ENCODE peak calls at places on chromosome 16, in four cellular contexts. One of them, this sample, is unnamed.

GRCh38 chr16:49750341-49751011 is 105.4 kb downstream of the ZNF423 start:
- DNase-seq in esophagus muscularis mucosa: no peak
- DNase-seq in vagina: no peak
- DNase-seq in upper lobe of left lung: no peak
- DNase-seq in this sample: no peak

GRCh38 chr16:24504467-24505345 is 34.7 kb upstream of the RBBP6 start:
- DNase-seq in esophagus muscularis mucosa: no peak
- DNase-seq in vagina: no peak
- DNase-seq in upper lobe of left lung: peak; percentile 33
- DNase-seq in this sample: peak; percentile 66

GRCh38 chr16:28210979-28211505 is 723 bp downstream of the XPO6 start:
- DNase-seq in esophagus muscularis mucosa: no peak
- DNase-seq in vagina: no peak
- DNase-seq in upper lobe of left lung: peak; percentile 78
- DNase-seq in this sample: peak; percentile 81

GRCh38 chr16:27177031-27177774 is 26.1 kb upstream of the KDM8 start:
- DNase-seq in esophagus muscularis mucosa: no peak
- DNase-seq in vagina: no peak
- DNase-seq in upper lobe of left lung: no peak
- DNase-seq in this sample: no peak

GRCh38 chr16:1494129-1494640 is 1.0 kb downstream of the TELO2 start:
- DNase-seq in esophagus muscularis mucosa: no peak
- DNase-seq in vagina: no peak
- DNase-seq in upper lobe of left lung: peak; percentile 44
- DNase-seq in this sample: peak; percentile 81

GRCh38 chr16:18958621-18959578 is 24.8 kb upstream of the TMC7 start:
- DNase-seq in esophagus muscularis mucosa: no peak
- DNase-seq in vagina: no peak
- DNase-seq in upper lobe of left lung: no peak
- DNase-seq in this sample: no peak

GRCh38 chr16:69748694-69749345 is 5.9 kb downstream of the NOB1 start:
- DNase-seq in esophagus muscularis mucosa: no peak
- DNase-seq in vagina: no peak
- DNase-seq in upper lobe of left lung: no peak
- DNase-seq in this sample: no peak

GRCh38 chr16:21663889-21664647 is at the start of gene OTOA:
- DNase-seq in esophagus muscularis mucosa: no peak
- DNase-seq in vagina: no peak
- DNase-seq in upper lobe of left lung: no peak
- DNase-seq in this sample: no peak

GRCh38 chr16:31277659-31278260 is 18.0 kb downstream of the ITGAM start:
- DNase-seq in esophagus muscularis mucosa: no peak
- DNase-seq in vagina: no peak
- DNase-seq in upper lobe of left lung: no peak
- DNase-seq in this sample: no peak

GRCh38 chr16:50139580-50139979 is 13.5 kb upstream of the TENT4B start:
- DNase-seq in esophagus muscularis mucosa: no peak
- DNase-seq in vagina: no peak
- DNase-seq in upper lobe of left lung: no peak
- DNase-seq in this sample: no peak

GRCh38 chr16:53372942-53373871 is 61.1 kb upstream of the RBL2 start:
- DNase-seq in esophagus muscularis mucosa: no peak
- DNase-seq in vagina: no peak
- DNase-seq in upper lobe of left lung: peak; percentile 83
- DNase-seq in this sample: no peak

GRCh38 chr16:2835638-2836493 is 5.8 kb downstream of the ZG16B start:
- DNase-seq in esophagus muscularis mucosa: no peak
- DNase-seq in vagina: no peak
- DNase-seq in upper lobe of left lung: peak; percentile 77
- DNase-seq in this sample: no peak

GRCh38 chr16:58195771-58196170 is 2.1 kb downstream of the CSNK2A2 start:
- DNase-seq in esophagus muscularis mucosa: no peak
- DNase-seq in vagina: no peak
- DNase-seq in upper lobe of left lung: no peak
- DNase-seq in this sample: no peak

GRCh38 chr16:87463722-87464690 is 28.8 kb downstream of the ZCCHC14 start:
- DNase-seq in esophagus muscularis mucosa: no peak
- DNase-seq in vagina: no peak
- DNase-seq in upper lobe of left lung: peak; percentile 70
- DNase-seq in this sample: no peak

GRCh38 chr16:2282866-2283555 is 15.1 kb upstream of the RNPS1 start:
- DNase-seq in esophagus muscularis mucosa: no peak
- DNase-seq in vagina: no peak
- DNase-seq in upper lobe of left lung: no peak
- DNase-seq in this sample: no peak

GRCh38 chr16:84302111-84302954 is 7.7 kb downstream of the WFDC1 start:
- DNase-seq in esophagus muscularis mucosa: no peak
- DNase-seq in vagina: no peak
- DNase-seq in upper lobe of left lung: no peak
- DNase-seq in this sample: no peak

GRCh38 chr16:23824909-23825308 is 10.9 kb upstream of the PRKCB start:
- DNase-seq in esophagus muscularis mucosa: no peak
- DNase-seq in vagina: no peak
- DNase-seq in upper lobe of left lung: no peak
- DNase-seq in this sample: no peak

GRCh38 chr16:13171313-13171712 is 269.9 kb downstream of the SHISA9 start:
- DNase-seq in esophagus muscularis mucosa: no peak
- DNase-seq in vagina: no peak
- DNase-seq in upper lobe of left lung: no peak
- DNase-seq in this sample: no peak
- H3K36me3 ChIP-seq in esophagus muscularis mucosa: no peaks in the 10 kb centered on the region
- H3K36me3 ChIP-seq in vagina: no peaks in the 10 kb centered on the region
- H3K36me3 ChIP-seq in upper lobe of left lung: no peaks in the 10 kb centered on the region
- H3K36me3 ChIP-seq in this sample: no peaks in the 10 kb centered on the region

GRCh38 chr16:47158991-47159390 is 15.2 kb upstream of the NETO2 start:
- DNase-seq in esophagus muscularis mucosa: no peak
- DNase-seq in vagina: no peak
- DNase-seq in upper lobe of left lung: no peak
- DNase-seq in this sample: no peak
- TF ChIP-seq POLR2AphosphoS5 in esophagus muscularis mucosa: no peak
- TF ChIP-seq POLR2AphosphoS5 in vagina: no peak
- TF ChIP-seq POLR2AphosphoS5 in upper lobe of left lung: no peak
- TF ChIP-seq POLR2AphosphoS5 in this sample: no peak

DNA sequence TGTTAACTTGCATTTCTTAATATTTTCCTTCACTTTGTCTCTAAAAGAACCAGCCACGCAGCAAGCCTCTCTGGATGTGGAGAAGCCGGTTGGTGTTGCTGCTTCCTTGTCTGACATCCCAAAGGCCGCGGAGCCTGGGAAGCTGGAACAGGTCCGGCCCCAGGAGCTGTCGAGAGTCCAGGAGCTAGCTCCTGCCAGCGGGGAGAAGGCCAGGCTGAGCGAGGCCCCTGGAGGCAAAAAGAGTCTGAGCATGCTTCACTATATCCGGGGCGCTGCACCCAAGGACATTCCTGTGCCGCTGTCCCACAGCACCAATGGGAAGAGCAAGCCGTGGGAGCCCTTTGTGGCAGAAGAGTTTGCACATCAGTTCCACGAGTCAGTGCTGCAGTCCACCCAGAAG is 22.8 kb downstream of the GINS2 start:
- DNase-seq in esophagus muscularis mucosa: no peak
- DNase-seq in vagina: no peak
- DNase-seq in upper lobe of left lung: no peak
- DNase-seq in this sample: peak; percentile 61
- H3K36me3 ChIP-seq in esophagus muscularis mucosa: peaks cover 100% of the 10 kb centered on the region
- H3K36me3 ChIP-seq in vagina: peaks cover 88% of the 10 kb centered on the region
- H3K36me3 ChIP-seq in upper lobe of left lung: peaks cover 100% of the 10 kb centered on the region
- H3K36me3 ChIP-seq in this sample: peaks cover 62% of the 10 kb centered on the region

GRCh38 chr16:81365731-81366130 is 51.0 kb downstream of the GAN start:
- DNase-seq in esophagus muscularis mucosa: no peak
- DNase-seq in vagina: no peak
- DNase-seq in upper lobe of left lung: no peak
- DNase-seq in this sample: no peak
- TF ChIP-seq POLR2AphosphoS5 in esophagus muscularis mucosa: no peak
- TF ChIP-seq POLR2AphosphoS5 in vagina: no peak
- TF ChIP-seq POLR2AphosphoS5 in upper lobe of left lung: no peak
- TF ChIP-seq POLR2AphosphoS5 in this sample: no peak

GRCh38 chr16:65681406-65681805 is 559.5 kb upstream of the CDH11 start:
- DNase-seq in esophagus muscularis mucosa: no peak
- DNase-seq in vagina: no peak
- DNase-seq in upper lobe of left lung: no peak
- DNase-seq in this sample: no peak

GRCh38 chr16:65689726-65690125 is 567.9 kb upstream of the CDH11 start:
- DNase-seq in esophagus muscularis mucosa: no peak
- DNase-seq in vagina: no peak
- DNase-seq in upper lobe of left lung: no peak
- DNase-seq in this sample: no peak

GRCh38 chr16:65679785-65680184 is 557.9 kb upstream of the CDH11 start:
- DNase-seq in esophagus muscularis mucosa: no peak
- DNase-seq in vagina: no peak
- DNase-seq in upper lobe of left lung: no peak
- DNase-seq in this sample: no peak

GRCh38 chr16:65684230-65684629 is 562.4 kb upstream of the CDH11 start:
- DNase-seq in esophagus muscularis mucosa: no peak
- DNase-seq in vagina: no peak
- DNase-seq in upper lobe of left lung: no peak
- DNase-seq in this sample: no peak
- H3K36me3 ChIP-seq in esophagus muscularis mucosa: no peaks in the 10 kb centered on the region
- H3K36me3 ChIP-seq in vagina: no peaks in the 10 kb centered on the region
- H3K36me3 ChIP-seq in upper lobe of left lung: no peaks in the 10 kb centered on the region
- H3K36me3 ChIP-seq in this sample: no peaks in the 10 kb centered on the region

DNA sequence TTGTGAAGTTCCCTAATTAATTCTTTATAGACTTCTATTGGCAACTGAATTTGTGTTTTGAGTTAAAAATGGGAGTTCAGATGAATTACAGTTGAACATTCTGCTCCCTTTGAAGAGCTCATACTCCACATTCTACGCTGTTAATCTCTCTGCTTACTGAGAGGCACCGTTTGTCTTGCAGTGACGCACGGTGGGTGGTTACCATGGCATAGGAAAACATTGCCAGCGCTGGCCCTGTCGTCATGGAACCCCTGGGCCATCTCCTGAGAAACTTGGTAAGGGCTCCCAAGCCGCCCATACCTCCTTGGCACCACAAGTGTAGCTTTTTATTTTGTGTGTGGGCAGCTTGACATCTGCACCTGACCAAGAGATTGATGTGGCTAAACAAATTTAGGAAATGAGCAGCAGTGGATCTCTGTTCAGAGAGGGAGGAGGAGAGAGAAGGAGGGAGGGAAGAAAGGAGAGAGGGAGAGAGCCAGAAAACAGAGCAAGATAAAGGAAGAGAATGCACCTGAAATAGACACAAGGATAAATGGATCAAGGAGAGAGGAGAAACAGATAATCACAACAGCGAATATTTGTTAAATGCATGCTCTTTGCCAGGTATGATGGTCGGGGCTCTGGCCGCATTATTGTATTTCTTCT is 398.5 kb downstream of the HAPSTR1 start:
- DNase-seq in esophagus muscularis mucosa: no peak
- DNase-seq in vagina: no peak
- DNase-seq in upper lobe of left lung: no peak
- DNase-seq in this sample: peak; percentile 93
- TF ChIP-seq POLR2AphosphoS5 in esophagus muscularis mucosa: peak; percentile 70
- TF ChIP-seq POLR2AphosphoS5 in vagina: no peak
- TF ChIP-seq POLR2AphosphoS5 in upper lobe of left lung: no peak
- TF ChIP-seq POLR2AphosphoS5 in this sample: peak; percentile 74

GRCh38 chr16:13928644-13929043 is 8.7 kb downstream of the ERCC4 start:
- DNase-seq in esophagus muscularis mucosa: no peak
- DNase-seq in vagina: no peak
- DNase-seq in upper lobe of left lung: no peak
- DNase-seq in this sample: no peak
- H3K36me3 ChIP-seq in esophagus muscularis mucosa: peaks cover 41% of the 10 kb centered on the region
- H3K36me3 ChIP-seq in vagina: peaks cover 21% of the 10 kb centered on the region
- H3K36me3 ChIP-seq in upper lobe of left lung: peaks cover 29% of the 10 kb centered on the region
- H3K36me3 ChIP-seq in this sample: peaks cover 19% of the 10 kb centered on the region

This sample was measured in sigmoid colon.